ENCODE peak calls at places on chromosomes 12 and 14, in seven cellular contexts. R, G, S, X, C, I and J are unnamed samples.

GRCh38 chr14:102095871-102096568 is 9.2 kb upstream of the HSP90AA1 start:
- DNase-seq in R (no peak), G (no peak), S (no peak), X (peak), C (no peak), I (no peak), J (no peak)

GRCh38 chr14:75079521-75079920 is 10.1 kb downstream of the ZC2HC1C start:
- DNase-seq in R (no peak), G (no peak), S (no peak), X (no peak), C (no peak), I (no peak), J (peak)

GRCh38 chr14:51251486-51251885 is 11.4 kb downstream of the TMX1 start:
- DNase-seq in R (no peak), G (no peak), S (no peak), X (no peak), C (no peak), I (no peak), J (no peak)

GRCh38 chr14:64202731-64203130 is 91.4 kb downstream of the ESR2 start:
- DNase-seq in R (no peak), G (no peak), S (no peak), X (no peak), C (no peak), I (no peak), J (no peak)

GRCh38 chr12:47393403-47393790 is 312.4 kb downstream of the RPAP3 start:
- DNase-seq in R (peak), G (no peak), S (no peak), X (no peak), C (no peak), I (peak), J (no peak)

GRCh38 chr12:50515587-50515986 is 10.8 kb downstream of the DIP2B start:
- DNase-seq in R (no peak), G (no peak), S (no peak), X (no peak), C (no peak), I (peak), J (no peak)

GRCh38 chr14:62691613-62692489 is 353.4 kb downstream of the KCNH5 start:
- DNase-seq in R (peak), G (no peak), S (peak), X (peak), C (no peak), I (peak), J (peak)

GRCh38 chr12:26271889-26272492 is 76.6 kb downstream of the SSPN start:
- DNase-seq in R (peak), G (no peak), S (peak), X (peak), C (peak), I (no peak), J (peak)

GRCh38 chr14:103436533-103436932 is 51.3 kb downstream of the MARK3 start:
- DNase-seq in R (peak), G (no peak), S (peak), X (peak), C (no peak), I (no peak), J (peak)

GRCh38 chr14:40417777-40418401 is 985.7 kb upstream of the FBXO33 start:
- DNase-seq in R (no peak), G (no peak), S (no peak), X (peak), C (no peak), I (peak), J (no peak)

GRCh38 chr12:2289525-2289924 is 236.7 kb downstream of the CACNA1C start:
- DNase-seq in R (no peak), G (no peak), S (no peak), X (no peak), C (no peak), I (no peak), J (no peak)

GRCh38 chr14:77281852-77282251 is 10.8 kb upstream of the NGB start:
- DNase-seq in R (no peak), G (no peak), S (no peak), X (no peak), C (no peak), I (no peak), J (no peak)

GRCh38 chr12:81888341-81888740 is 129.2 kb upstream of the PPFIA2 start:
- DNase-seq in R (no peak), G (no peak), S (no peak), X (no peak), C (no peak), I (no peak), J (peak)

GRCh38 chr12:20220339-20220738 is 148.0 kb upstream of the PDE3A start:
- DNase-seq in R (peak), G (no peak), S (peak), X (peak), C (no peak), I (peak), J (peak)

GRCh38 chr14:83184531-83184930 is 1650.9 kb upstream of the SEL1L start:
- DNase-seq in R (no peak), G (no peak), S (no peak), X (no peak), C (no peak), I (no peak), J (no peak)

GRCh38 chr14:92657457-92658142 is 90.8 kb downstream of the LGMN start:
- DNase-seq in R (no peak), G (no peak), S (no peak), X (no peak), C (peak), I (no peak), J (no peak)

GRCh38 chr14:105878554-105878953 is 352.2 kb downstream of the TMEM121 start:
- DNase-seq in R (no peak), G (no peak), S (no peak), X (no peak), C (peak), I (no peak), J (no peak)

GRCh38 chr12:56995201-56995929 is 11.0 kb downstream of the ZBTB39 start:
- DNase-seq in R (no peak), G (no peak), S (no peak), X (no peak), C (no peak), I (no peak), J (no peak)

GRCh38 chr12:47774664-47775063 is 1.6 kb downstream of the SLC48A1 start:
- DNase-seq in R (no peak), G (no peak), S (no peak), X (no peak), C (peak), I (no peak), J (no peak)

GRCh38 chr14:103819503-103820307 is 27.7 kb downstream of the PPP1R13B start:
- DNase-seq in R (no peak), G (no peak), S (no peak), X (peak), C (no peak), I (no peak), J (peak)

GRCh38 chr14:81070511-81070910 is 115.1 kb downstream of the TSHR start:
- DNase-seq in R (no peak), G (no peak), S (no peak), X (no peak), C (no peak), I (peak), J (no peak)

GRCh38 chr12:54596526-54596946 is 8.1 kb upstream of the PPP1R1A start:
- DNase-seq in R (peak), G (peak), S (peak), X (peak), C (peak), I (peak), J (peak)

GRCh38 chr12:70646850-70647249 is 9.6 kb upstream of the PTPRB start:
- DNase-seq in R (peak), G (no peak), S (peak), X (no peak), C (no peak), I (no peak), J (peak)

GRCh38 chr12:79997115-79997805 is 62.4 kb upstream of the PPP1R12A start:
- DNase-seq in R (no peak), G (no peak), S (no peak), X (no peak), C (no peak), I (peak), J (peak)

GRCh38 chr12:14993537-14994266 is 20.9 kb downstream of the PDE6H start:
- DNase-seq in R (peak), G (no peak), S (peak), X (no peak), C (no peak), I (peak), J (peak)

GRCh38 chr12:3326156-3326849 is 164.7 kb upstream of the PRMT8 start:
- DNase-seq in R (no peak), G (no peak), S (no peak), X (no peak), C (peak), I (no peak), J (no peak)

GRCh38 chr14:100058777-100059432 is 6.3 kb upstream of the EVL start:
- DNase-seq in R (no peak), G (no peak), S (no peak), X (no peak), C (no peak), I (no peak), J (no peak)

GRCh38 chr14:47040490-47040889 is 388.9 kb upstream of the RPL10L start:
- DNase-seq in R (no peak), G (no peak), S (no peak), X (peak), C (no peak), I (peak), J (no peak)

GRCh38 chr14:88834883-88835431 is 10.5 kb downstream of the TTC8 start:
- DNase-seq in R (peak), G (no peak), S (peak), X (no peak), C (no peak), I (no peak), J (peak)

GRCh38 chr12:113298861-113299545 is 35.9 kb downstream of the SLC8B1 start:
- DNase-seq in R (no peak), G (no peak), S (no peak), X (no peak), C (peak), I (no peak), J (peak)

GRCh38 chr12:57107456-57107855 is 3.7 kb downstream of the STAT6 start:
- DNase-seq in R (no peak), G (no peak), S (no peak), X (no peak), C (peak), I (no peak), J (no peak)

GRCh38 chr12:94152292-94153083 is 4.1 kb downstream of the PLXNC1 start:
- DNase-seq in R (no peak), G (no peak), S (no peak), X (no peak), C (no peak), I (peak), J (no peak)

GRCh38 chr12:71967176-71967575 is 28.5 kb downstream of the TPH2 start:
- DNase-seq in R (peak), G (no peak), S (no peak), X (peak), C (no peak), I (no peak), J (no peak)